ENCODE peak calls at places on chromosomes 1 and 21, in nine cellular contexts. B is fibroblast of mammary gland; L is SW 1271; F is K562; I is HT1080; N is right cardiac atrium; H is T-helper 2 cell; T is effector CD4-positive, alpha-beta T cell; S is activated T-cell treated with anti-CD3 and anti-CD28 coated beads, Interleukin-2, amount 50 U/mL, for 72 hours. U is an unnamed sample.

GRCh38 chr1:186812560-186812959 is 16.2 kb upstream of the PLA2G4A start:
- DNase-seq in B (peak; percentile 86), L (no peak), F (no peak), I (no peak), N (no peak), H (no peak), T (no peak), S (no peak), U (no peak)

GRCh38 chr1:54331091-54331772 is 75.0 kb downstream of the SSBP3 start:
- DNase-seq in B (peak; percentile 57), L (no peak), F (no peak), I (no peak), N (no peak), H (no peak), T (no peak), S (no peak), U (no peak)

GRCh38 chr1:207993477-207994445 is 82.8 kb upstream of the CD34 start:
- DNase-seq in B (peak; percentile 41), L (no peak), F (peak; percentile 49), I (no peak), N (no peak), H (no peak), T (no peak), S (peak; percentile 7), U (peak; percentile 36)

GRCh38 chr1:29122662-29122986 is 1.1 kb downstream of the TMEM200B start:
- DNase-seq in B (peak; percentile 87), L (no peak), F (no peak), I (no peak), N (peak; percentile 91), H (no peak), T (no peak), S (peak; percentile 24), U (no peak)

GRCh38 chr1:205434738-205435137 is 12.9 kb upstream of the LEMD1 start:
- DNase-seq in B (no peak), L (no peak), F (no peak), I (no peak), N (no peak), H (no peak), T (no peak), S (no peak), U (no peak)

GRCh38 chr1:151871284-151872030 is 17.9 kb upstream of the THEM5 start:
- DNase-seq in B (no peak), L (no peak), F (no peak), I (no peak), N (no peak), H (no peak), T (no peak), S (no peak), U (no peak)

GRCh38 chr1:188228623-188229022 is 1399.9 kb downstream of the PLA2G4A start:
- DNase-seq in B (no peak), L (no peak), F (no peak), I (no peak), N (no peak), H (no peak), T (no peak), S (no peak), U (no peak)

GRCh38 chr1:231424950-231425805 is 3.1 kb upstream of the EGLN1 start:
- DNase-seq in B (no peak), L (no peak), F (no peak), I (no peak), N (peak; percentile 66), H (no peak), T (no peak), S (no peak), U (no peak)

GRCh38 chr21:42598159-42598735 is 55.2 kb upstream of the PDE9A start:
- DNase-seq in B (no peak), L (no peak), F (no peak), I (no peak), N (no peak), H (no peak), T (no peak), S (no peak), U (no peak)

GRCh38 chr1:117631361-117631760 is 25.5 kb downstream of the TENT5C start:
- DNase-seq in B (no peak), L (no peak), F (no peak), I (no peak), N (no peak), H (no peak), T (no peak), S (no peak), U (no peak)

GRCh38 chr1:47931395-47931794 is 65.8 kb downstream of the TRABD2B start:
- DNase-seq in B (no peak), L (no peak), F (peak; percentile 8), I (peak; percentile 72), N (no peak), H (no peak), T (no peak), S (no peak), U (no peak)

GRCh38 chr1:43206721-43207228 is 34.6 kb downstream of the CFAP57 start:
- DNase-seq in B (peak; percentile 64), L (peak; percentile 86), F (no peak), I (peak; percentile 99), N (peak; percentile 72), H (no peak), T (no peak), S (no peak), U (no peak)

GRCh38 chr1:26482921-26483320 is 10.7 kb downstream of the HMGN2 start:
- DNase-seq in B (peak; percentile 21), L (no peak), F (no peak), I (no peak), N (no peak), H (no peak), T (no peak), S (no peak), U (no peak)

GRCh38 chr1:194295690-194296089 is 1109.3 kb upstream of the B3GALT2 start:
- DNase-seq in B (no peak), L (no peak), F (peak; percentile 11), I (peak; percentile 11), N (no peak), H (peak; percentile 37), T (peak; percentile 15), S (peak; percentile 38), U (peak; percentile 75)

GRCh38 chr21:33455858-33456446 is 23.8 kb downstream of the TMEM50B start:
- DNase-seq in B (no peak), L (no peak), F (no peak), I (no peak), N (no peak), H (no peak), T (no peak), S (no peak), U (no peak)

GRCh38 chr1:162993866-162994265 is 75.3 kb upstream of the RGS4 start:
- DNase-seq in B (peak; percentile 20), L (no peak), F (no peak), I (no peak), N (no peak), H (no peak), T (no peak), S (no peak), U (no peak)

GRCh38 chr1:67892451-67893125 is 59.3 kb upstream of the GNG12 start:
- DNase-seq in B (no peak), L (no peak), F (no peak), I (no peak), N (no peak), H (no peak), T (no peak), S (no peak), U (no peak)

GRCh38 chr1:240465531-240465940 is 146.4 kb downstream of the GREM2 start:
- DNase-seq in B (no peak), L (no peak), F (peak; percentile 5), I (peak; percentile 15), N (no peak), H (no peak), T (no peak), S (no peak), U (no peak)

GRCh38 chr1:114076308-114076707 is 77.4 kb downstream of the SYT6 start:
- DNase-seq in B (no peak), L (no peak), F (no peak), I (no peak), N (no peak), H (no peak), T (no peak), S (no peak), U (no peak)

GRCh38 chr1:219701453-219701852 is 88.5 kb upstream of the ZC3H11B start:
- DNase-seq in B (peak; percentile 62), L (no peak), F (no peak), I (no peak), N (no peak), H (no peak), T (no peak), S (no peak), U (no peak)

GRCh38 chr1:101288491-101288944 is 51.7 kb downstream of the S1PR1 start:
- DNase-seq in B (peak; percentile 91), L (no peak), F (peak; percentile 81), I (peak; percentile 85), N (peak; percentile 55), H (peak; percentile 62), T (peak; percentile 62), S (peak; percentile 67), U (peak; percentile 85)

GRCh38 chr1:181133441-181133951 is 45.0 kb downstream of the IER5 start:
- DNase-seq in B (no peak), L (no peak), F (no peak), I (no peak), N (no peak), H (no peak), T (no peak), S (no peak), U (peak; percentile 33)

GRCh38 chr21:29641635-29642550 is 297.9 kb downstream of the GRIK1 start:
- DNase-seq in B (no peak), L (no peak), F (peak; percentile 99), I (no peak), N (no peak), H (no peak), T (no peak), S (no peak), U (no peak)

GRCh38 chr1:59564192-59564891 is 250.4 kb upstream of the HOOK1 start:
- DNase-seq in B (no peak), L (no peak), F (no peak), I (no peak), N (no peak), H (no peak), T (no peak), S (no peak), U (no peak)

GRCh38 chr1:64965239-64966157 is 851 bp downstream of the JAK1 start:
- DNase-seq in B (peak; percentile 56), L (no peak), F (peak; percentile 71), I (peak; percentile 38), N (peak; percentile 87), H (peak; percentile 83), T (peak; percentile 68), S (peak; percentile 83), U (peak; percentile 83)

GRCh38 chr1:230823835-230824485 is 44.4 kb downstream of the C1orf198 start:
- DNase-seq in B (no peak), L (no peak), F (peak; percentile 9), I (no peak), N (no peak), H (no peak), T (no peak), S (no peak), U (no peak)

GRCh38 chr1:214492405-214493075 is 58.9 kb downstream of the PTPN14 start:
- DNase-seq in B (peak; percentile 24), L (no peak), F (no peak), I (no peak), N (no peak), H (no peak), T (no peak), S (no peak), U (no peak)

GRCh38 chr1:16146888-16147614 is 8.8 kb downstream of the EPHA2 start:
- DNase-seq in B (no peak), L (peak; percentile 31), F (peak; percentile 80), I (no peak), N (no peak), H (no peak), T (no peak), S (no peak), U (no peak)

GRCh38 chr1:32001863-32002262 is 11.8 kb upstream of the KHDRBS1 start:
- DNase-seq in B (no peak), L (no peak), F (no peak), I (no peak), N (no peak), H (no peak), T (no peak), S (no peak), U (no peak)

GRCh38 chr1:224779491-224780020 is 149.9 kb upstream of the DNAH14 start:
- DNase-seq in B (no peak), L (no peak), F (no peak), I (no peak), N (no peak), H (no peak), T (no peak), S (no peak), U (no peak)

GRCh38 chr1:49364676-49365075 is 588.0 kb upstream of the BEND5 start:
- DNase-seq in B (no peak), L (no peak), F (no peak), I (peak; percentile 89), N (no peak), H (no peak), T (no peak), S (no peak), U (no peak)